ENCODE peak calls at places on chromosomes 6 and 20, in six cellular contexts. X is thoracic aorta; M is CD8-positive, alpha-beta memory T cell; S is tibial artery; Z is OCI-LY7; B is H9. Q is an unnamed sample.

GRCh38 chr6:79810153-79810806 is 137.1 kb downstream of the ELOVL4 start:
- DNase-seq in X (no peak), M (no peak), S (no peak), Z (no peak), B (no peak), Q (peak; percentile 49)

GRCh38 chr20:4573564-4574355 is 147.9 kb upstream of the PRND start:
- DNase-seq in X (no peak), M (no peak), S (no peak), Z (no peak), B (no peak), Q (peak; percentile 46)

GRCh38 chr6:47852727-47853126 is 70.9 kb downstream of the OPN5 start:
- DNase-seq in X (no peak), M (no peak), S (no peak), Z (no peak), B (no peak), Q (no peak)

GRCh38 chr6:135995160-135995898 is 143.8 kb downstream of the PDE7B start:
- DNase-seq in X (no peak), M (no peak), S (no peak), Z (no peak), B (no peak), Q (peak; percentile 12)

GRCh38 chr6:131946404-131946991 is 4.7 kb downstream of the CCN2 start:
- DNase-seq in X (no peak), M (no peak), S (no peak), Z (no peak), B (no peak), Q (no peak)

GRCh38 chr6:68144667-68145066 is 490.4 kb upstream of the ADGRB3 start:
- DNase-seq in X (no peak), M (no peak), S (no peak), Z (no peak), B (no peak), Q (no peak)

GRCh38 chr20:4112490-4113420 is 97.4 kb upstream of the RNF24 start:
- DNase-seq in X (no peak), M (no peak), S (peak; percentile 37), Z (no peak), B (no peak), Q (no peak)

GRCh38 chr20:44208770-44209169 is 1.8 kb downstream of the OSER1 start:
- DNase-seq in X (no peak), M (no peak), S (no peak), Z (no peak), B (no peak), Q (no peak)

GRCh38 chr20:55782861-55783260 is 222.5 kb downstream of the CBLN4 start:
- DNase-seq in X (no peak), M (no peak), S (no peak), Z (no peak), B (no peak), Q (no peak)

GRCh38 chr6:151680846-151681425 is 126.5 kb upstream of the ESR1 start:
- DNase-seq in X (no peak), M (no peak), S (no peak), Z (no peak), B (no peak), Q (no peak)

GRCh38 chr6:29478740-29479139 is 9.0 kb downstream of the MAS1L start:
- DNase-seq in X (no peak), M (no peak), S (no peak), Z (no peak), B (no peak), Q (no peak)

GRCh38 chr20:32252189-32252588 is 25.3 kb upstream of the KIF3B start:
- DNase-seq in X (no peak), M (peak; percentile 67), S (no peak), Z (no peak), B (no peak), Q (no peak)

GRCh38 chr6:100255701-100256100 is 209.0 kb downstream of the SIM1 start:
- DNase-seq in X (no peak), M (no peak), S (no peak), Z (no peak), B (no peak), Q (no peak)

GRCh38 chr6:116990679-116991078 is 113.6 kb downstream of the RFX6 start:
- DNase-seq in X (no peak), M (no peak), S (no peak), Z (no peak), B (no peak), Q (no peak)

GRCh38 chr20:61414455-61414991 is 162.5 kb downstream of the CDH4 start:
- DNase-seq in X (no peak), M (no peak), S (no peak), Z (no peak), B (no peak), Q (no peak)

GRCh38 chr6:50849016-50849748 is 30.5 kb downstream of the TFAP2B start:
- DNase-seq in X (no peak), M (no peak), S (no peak), Z (no peak), B (peak; percentile 73), Q (peak; percentile 42)

GRCh38 chr20:23289724-23290395 is 60.7 kb upstream of the NXT1 start:
- DNase-seq in X (no peak), M (no peak), S (no peak), Z (no peak), B (no peak), Q (no peak)

GRCh38 chr6:38218235-38218634 is 398.7 kb downstream of the ZFAND3 start:
- DNase-seq in X (no peak), M (no peak), S (no peak), Z (no peak), B (no peak), Q (no peak)

GRCh38 chr6:161233986-161234620 is 39.8 kb downstream of the AGPAT4 start:
- DNase-seq in X (no peak), M (no peak), S (peak; percentile 86), Z (no peak), B (no peak), Q (no peak)

GRCh38 chr20:33789109-33789857 is 21.9 kb upstream of the CHMP4B start:
- DNase-seq in X (peak; percentile 20), M (no peak), S (no peak), Z (no peak), B (no peak), Q (no peak)

GRCh38 chr6:131995924-131996323 is 44.8 kb upstream of the CCN2 start:
- DNase-seq in X (no peak), M (no peak), S (no peak), Z (no peak), B (no peak), Q (no peak)

DNA sequence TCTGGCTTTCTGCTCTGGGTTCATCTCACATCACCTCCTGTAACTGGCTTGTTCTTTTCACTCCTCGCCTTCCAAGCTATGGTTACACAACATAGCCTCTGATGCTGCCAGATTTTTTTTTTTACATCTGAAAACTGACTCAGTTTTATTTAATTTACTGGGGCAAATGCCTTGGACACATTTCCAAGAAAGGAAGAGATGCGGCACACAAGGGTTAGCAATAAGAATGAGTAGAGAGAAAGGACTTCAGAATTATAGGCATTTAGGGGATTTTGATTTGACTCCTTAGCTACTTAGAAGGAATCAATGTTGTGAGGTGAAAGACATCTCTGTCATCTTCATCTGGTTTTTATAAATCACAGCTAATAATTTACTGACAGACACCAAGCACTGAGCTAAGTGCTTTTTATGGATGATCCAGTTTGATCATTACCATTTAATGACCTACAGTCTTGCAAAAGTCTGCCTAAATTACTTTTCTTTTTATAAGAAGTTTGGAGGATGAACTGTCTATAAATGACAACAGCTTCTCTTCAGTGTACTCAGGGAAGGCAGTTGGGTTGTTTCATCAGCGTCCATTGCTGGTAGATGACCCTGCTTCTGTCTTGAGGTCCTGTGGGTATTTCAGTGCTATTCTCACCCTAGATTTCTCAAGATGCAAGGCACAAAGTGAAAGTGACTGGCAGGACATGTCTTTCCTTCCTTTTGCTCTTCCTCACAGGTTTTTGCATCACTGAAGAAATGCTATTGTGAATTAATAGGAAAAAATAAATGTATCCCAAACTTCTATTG is 31.1 kb downstream of the LAMA4 start:
- DNase-seq in X (no peak), M (no peak), S (no peak), Z (no peak), B (no peak), Q (no peak)
- H3K27ac ChIP-seq in X (peak overlapping the region; percentile 73), M (no peak overlapping the region), S (peak overlapping the region; percentile 81), Z (no peak overlapping the region), B (no peak overlapping the region), Q (no peak overlapping the region)

GRCh38 chr6:14349507-14349906 is 231.9 kb downstream of the CD83 start:
- DNase-seq in X (no peak), M (no peak), S (no peak), Z (no peak), B (no peak), Q (no peak)
- H3K27ac ChIP-seq in X (no peak overlapping the region), M (no peak overlapping the region), S (no peak overlapping the region), Z (peak overlapping the region; percentile 61), B (no peak overlapping the region), Q (no peak overlapping the region)

GRCh38 chr6:121614115-121614514 is 178.7 kb downstream of the GJA1 start:
- DNase-seq in X (peak; percentile 4), M (no peak), S (no peak), Z (no peak), B (no peak), Q (no peak)

GRCh38 chr6:121612916-121613315 is 177.5 kb downstream of the GJA1 start:
- DNase-seq in X (no peak), M (no peak), S (no peak), Z (no peak), B (no peak), Q (no peak)

GRCh38 chr6:121607716-121608115 is 172.3 kb downstream of the GJA1 start:
- DNase-seq in X (no peak), M (no peak), S (no peak), Z (no peak), B (no peak), Q (no peak)

GRCh38 chr6:121603486-121603885 is 168.0 kb downstream of the GJA1 start:
- DNase-seq in X (no peak), M (no peak), S (no peak), Z (no peak), B (no peak), Q (no peak)

DNA sequence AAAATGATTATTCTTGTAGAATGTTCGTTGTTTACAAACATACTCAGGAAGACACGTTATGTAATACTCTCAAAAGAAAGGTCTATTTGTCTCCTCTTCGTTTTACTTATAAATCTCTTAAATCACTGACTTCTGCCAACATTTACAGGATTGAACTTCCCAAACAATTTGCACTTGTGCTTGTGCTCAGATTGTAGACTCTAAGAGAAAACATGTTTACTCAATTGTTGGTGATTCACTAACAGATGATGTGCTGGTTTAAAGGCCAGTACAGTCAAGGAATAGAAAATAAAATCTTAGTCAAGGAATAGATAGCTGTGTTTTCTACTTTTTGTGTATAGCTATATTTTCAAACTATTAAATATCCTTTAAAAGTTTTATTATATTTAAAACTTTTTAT is 172.8 kb downstream of the GJA1 start:
- DNase-seq in X (no peak), M (no peak), S (no peak), Z (no peak), B (no peak), Q (no peak)
- H3K27ac ChIP-seq in X (no peak overlapping the region), M (no peak overlapping the region), S (no peak overlapping the region), Z (no peak overlapping the region), B (no peak overlapping the region), Q (no peak overlapping the region)

GRCh38 chr6:149260214-149260874 is 57.2 kb upstream of the TAB2 start:
- DNase-seq in X (no peak), M (no peak), S (no peak), Z (no peak), B (no peak), Q (no peak)
- H3K27ac ChIP-seq in X (no peak overlapping the region), M (no peak overlapping the region), S (no peak overlapping the region), Z (no peak overlapping the region), B (no peak overlapping the region), Q (no peak overlapping the region)